ENCODE peak calls at places on chromosomes 12 and 14, in four cellular contexts. K, X, B and V are unnamed samples.

GRCh38 chr12:4826909-4827308 is 82.8 kb upstream of the KCNA1 start:
- DNase-seq in B (no peak), K (no peak), X (no peak), V (no peak)

GRCh38 chr12:88553941-88554658 is 26.2 kb downstream of the KITLG start:
- DNase-seq in X (no peak), B (peak), K (no peak), V (peak)

GRCh38 chr14:68268197-68268596 is 448.6 kb downstream of the RAD51B start:
- DNase-seq in B (no peak), X (no peak), K (peak), V (no peak)

GRCh38 chr12:52591521-52591920 is 9.7 kb downstream of the KRT72 start:
- DNase-seq in B (no peak), K (no peak), X (no peak), V (no peak)

GRCh38 chr12:118315821-118316220 is 56.9 kb downstream of the TAOK3 start:
- DNase-seq in X (no peak), B (no peak), K (no peak), V (no peak)

GRCh38 chr12:90390947-90391346 is 564.0 kb downstream of the CCER1 start:
- DNase-seq in X (no peak), K (no peak), B (no peak), V (no peak)

GRCh38 chr12:53737951-53738833 is 10.9 kb upstream of the CALCOCO1 start:
- DNase-seq in K (no peak), B (no peak), X (peak), V (peak)

GRCh38 chr14:90624228-90624627 is 192.0 kb downstream of the TTC7B start:
- DNase-seq in B (peak), K (no peak), X (no peak), V (no peak)

GRCh38 chr14:21066882-21067502 is 3.1 kb upstream of the ARHGEF40 start:
- DNase-seq in K (no peak), X (no peak), B (peak), V (no peak)

GRCh38 chr12:131101006-131101405 is 147.3 kb downstream of the ADGRD1 start:
- DNase-seq in K (no peak), B (no peak), X (no peak), V (no peak)

GRCh38 chr14:91545946-91546716 is 36.0 kb upstream of the PPP4R3A start:
- DNase-seq in X (no peak), B (no peak), K (no peak), V (no peak)

GRCh38 chr12:1054103-1054838 is 63.2 kb downstream of the ERC1 start:
- DNase-seq in K (no peak), X (no peak), B (peak), V (peak)

GRCh38 chr12:90939382-90939781 is 15.6 kb downstream of the CCER1 start:
- DNase-seq in K (no peak), X (no peak), B (no peak), V (no peak)

GRCh38 chr12:93419388-93420034 is 22.2 kb downstream of the UBE2N start:
- DNase-seq in B (peak), K (no peak), X (peak), V (peak)

GRCh38 chr14:99727096-99727870 is 43.2 kb downstream of the CYP46A1 start:
- DNase-seq in K (no peak), X (no peak), B (no peak), V (no peak)

GRCh38 chr12:54131641-54132280 is 57.0 kb downstream of the SMUG1 start:
- DNase-seq in B (no peak), X (no peak), K (no peak), V (no peak)

GRCh38 chr14:57692671-57693070 is 173.2 kb downstream of the SLC35F4 start:
- DNase-seq in K (no peak), X (peak), B (peak), V (peak)

GRCh38 chr14:77000340-77001235 is 27.9 kb downstream of the IRF2BPL start:
- DNase-seq in B (no peak), X (no peak), K (no peak), V (peak)

GRCh38 chr14:68782091-68782981 is 10.5 kb downstream of the ZFP36L1 start:
- DNase-seq in X (peak), B (no peak), K (no peak), V (no peak)

GRCh38 chr12:82959821-82960220 is 273.1 kb downstream of the TMTC2 start:
- DNase-seq in B (no peak), K (no peak), X (no peak), V (no peak)

GRCh38 chr12:57479376-57480115 is at the start of gene ARHGAP9:
- DNase-seq in K (peak), B (no peak), X (no peak), V (no peak)

GRCh38 chr12:113781415-113782198 is 184.5 kb downstream of the RBM19 start:
- DNase-seq in K (no peak), X (no peak), B (peak), V (no peak)

GRCh38 chr12:10965511-10965910 is 21.2 kb downstream of the TAS2R50 start:
- DNase-seq in X (no peak), K (no peak), B (no peak), V (no peak)

GRCh38 chr12:71045781-71046180 is 112.0 kb downstream of the TSPAN8 start:
- DNase-seq in X (no peak), B (no peak), K (no peak), V (no peak)

GRCh38 chr12:123478069-123478468 is 20.1 kb downstream of the SNRNP35 start:
- DNase-seq in X (no peak), K (no peak), B (no peak), V (no peak)

GRCh38 chr12:108578264-108578663 is 15.9 kb downstream of the ISCU start:
- DNase-seq in B (no peak), K (no peak), X (no peak), V (no peak)

GRCh38 chr12:80901661-80902060 is 36.1 kb downstream of the LIN7A start:
- DNase-seq in X (no peak), B (no peak), K (no peak), V (no peak)

GRCh38 chr12:128867466-128867865 is 14.2 kb downstream of the GLT1D1 start:
- DNase-seq in X (no peak), K (no peak), B (no peak), V (no peak)

GRCh38 chr12:128876559-128876958 is 23.3 kb downstream of the GLT1D1 start:
- DNase-seq in K (no peak), B (no peak), X (no peak), V (no peak)

GRCh38 chr12:128872303-128872702 is 19.0 kb downstream of the GLT1D1 start:
- DNase-seq in X (no peak), K (no peak), B (no peak), V (no peak)

GRCh38 chr12:128871516-128871892 is 18.2 kb downstream of the GLT1D1 start:
- DNase-seq in K (no peak), B (peak), X (no peak), V (no peak)
- TF ChIP-seq REST in K (no peak), B (no peak), X (no peak), V (no peak)

DNA sequence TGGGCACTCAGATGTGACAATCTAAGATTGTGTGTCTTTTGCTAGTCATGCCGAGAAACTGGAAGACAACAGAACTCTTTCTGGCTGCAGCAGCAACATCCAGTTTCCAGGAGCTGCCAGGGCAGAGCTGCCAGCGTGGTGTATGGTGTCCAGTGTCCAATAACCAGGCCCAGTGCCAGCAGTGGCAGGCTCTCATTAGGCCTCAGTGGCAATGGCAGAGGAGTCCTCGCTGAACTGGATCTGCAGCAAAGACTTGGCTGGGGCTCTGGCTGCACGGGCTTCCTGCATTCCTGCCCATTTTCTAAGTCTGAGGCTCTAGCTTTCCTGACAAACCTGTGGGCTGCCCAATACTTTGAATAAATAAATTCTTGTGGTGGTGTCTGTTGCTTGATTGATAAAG is 26.2 kb upstream of the PPM1A start:
- DNase-seq in K (no peak), X (no peak), B (no peak), V (no peak)
- TF ChIP-seq JUND in K (no peak), X (no peak), B (no peak), V (no peak)

GRCh38 chr14:103540816-103541493 is 12.0 kb downstream of the TRMT61A start:
- DNase-seq in X (no peak), K (no peak), B (no peak), V (peak)
- TF ChIP-seq FOXM1 in X (no peak), K (no peak), B (no peak), V (no peak)

DNA sequence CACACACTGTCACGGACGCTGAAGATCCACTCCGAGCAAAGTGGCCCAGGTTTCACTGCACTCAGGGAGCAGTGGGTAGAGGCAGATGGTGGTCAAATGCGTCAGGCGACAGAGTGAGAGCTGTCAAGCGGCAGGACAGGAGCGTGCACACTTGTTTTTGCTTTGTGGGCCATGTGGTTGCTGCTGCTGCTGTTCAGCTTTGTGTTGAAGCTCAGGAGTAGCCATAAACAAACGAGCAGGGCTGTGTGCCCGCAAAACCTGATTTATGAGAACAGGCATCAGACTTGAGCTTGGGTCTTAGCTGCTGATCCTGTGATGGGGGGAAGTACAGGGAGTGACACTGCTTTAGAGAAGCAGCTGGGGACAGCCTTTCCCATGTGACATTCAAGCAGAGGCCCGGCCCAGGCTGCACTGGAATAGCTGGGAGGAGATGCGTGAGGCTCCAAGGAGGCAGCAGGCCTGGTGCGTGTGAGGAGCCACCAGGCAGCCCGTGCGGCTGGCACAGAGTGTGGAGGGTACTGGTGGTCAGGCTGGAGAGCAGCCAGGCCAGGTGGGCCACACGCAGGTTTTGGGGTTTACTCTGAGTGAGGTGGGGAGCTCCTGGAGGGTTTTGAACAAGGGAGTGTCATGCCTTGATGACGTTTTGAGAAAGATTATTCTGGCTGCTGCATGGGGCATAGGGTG is 31.1 kb upstream of the ASPG start:
- DNase-seq in K (no peak), B (no peak), X (no peak), V (no peak)
- TF ChIP-seq REST in K (no peak), B (no peak), X (no peak), V (no peak)

GRCh38 chr12:41531147-41531829 is 343.2 kb downstream of the PDZRN4 start:
- DNase-seq in K (no peak), X (no peak), B (no peak), V (no peak)
- TF ChIP-seq JUND in K (no peak), X (no peak), B (no peak), V (no peak)